ENCODE peak calls at places on chromosome 19, in seven cellular contexts. V is stimulated activated CD4-positive, alpha-beta T cell treated with anti-CD3 and anti-CD28 coated beads, TNF-alpha, amount 100 ng/mL, for 24 hours; G is heart left ventricle; T is fibroblast of pulmonary artery; Y is T follicular helper cell; C is NCI-H1417; D is activated CD4-positive, alpha-beta T cell treated with anti-CD3 and anti-CD28 coated beads, Interleukin-2, amount 50 U/mL, for 4 hours. L is an unnamed sample.
A peak's percentile ranks its signal among the peaks of the same experiment; 100 is the strongest.

GRCh38 chr19:2824129-2824528 is 4.5 kb downstream of the ZNF554 start:
- DNase-seq in D (no peak), T (no peak), G (no peak), Y (no peak), C (no peak), V (no peak), L (no peak)

GRCh38 chr19:33449799-33450198 is 71.8 kb downstream of the PEPD start:
- DNase-seq in V (no peak), Y (no peak), G (no peak), C (no peak), T (no peak), D (no peak), L (no peak)

GRCh38 chr19:18879579-18880373 is 16.2 kb downstream of the CERS1 start:
- DNase-seq in V (no peak), T (peak; percentile 20), Y (no peak), G (no peak), D (no peak), C (peak; percentile 18), L (no peak)

GRCh38 chr19:55447421-55448174 is 4.5 kb upstream of the SHISA7 start:
- DNase-seq in T (peak; percentile 35), V (no peak), G (no peak), C (peak; percentile 45), Y (no peak), D (no peak), L (no peak)

GRCh38 chr19:52237771-52238400 is 31.5 kb upstream of the ZNF766 start:
- DNase-seq in G (peak; percentile 41), D (peak; percentile 49), V (peak; percentile 16), T (peak; percentile 76), Y (peak; percentile 36), C (peak; percentile 74), L (peak; percentile 54)

GRCh38 chr19:33382006-33382405 is 8.5 kb downstream of the CEBPG start:
- DNase-seq in C (no peak), Y (no peak), V (no peak), G (no peak), T (no peak), D (no peak), L (no peak)

GRCh38 chr19:39409207-39409885 is 2.7 kb downstream of the ZFP36 start:
- DNase-seq in T (peak; percentile 70), C (peak; percentile 96), G (peak; percentile 95), Y (peak; percentile 86), V (peak; percentile 53), D (peak; percentile 82), L (no peak)

GRCh38 chr19:37551123-37551993 is 43.2 kb downstream of the ZNF571 start:
- DNase-seq in Y (peak; percentile 44), C (peak; percentile 40), D (peak; percentile 10), T (peak; percentile 81), G (peak; percentile 70), V (peak; percentile 17), L (peak; percentile 7)

L was measured in AG04450.